ENCODE peak calls at places on chromosomes 11 and 22, in four cellular contexts. Q, N, S and X are unnamed samples.

GRCh38 chr22:21026783-21027692 is 5.3 kb downstream of the SLC7A4 start:
- DNase-seq in Q (no peak), N (no peak), S (no peak), X (peak)

GRCh38 chr11:746289-747175 is 732 bp upstream of the TALDO1 start:
- DNase-seq in Q (peak), N (no peak), S (no peak), X (peak)

GRCh38 chr11:115676206-115676605 is 172.0 kb upstream of the CADM1 start:
- DNase-seq in Q (no peak), N (no peak), S (no peak), X (no peak)

GRCh38 chr11:122089111-122089510 is 26.9 kb downstream of the BLID start:
- DNase-seq in Q (no peak), N (no peak), S (no peak), X (no peak)

GRCh38 chr11:72305077-72305476 is 61.1 kb upstream of the PHOX2A start:
- DNase-seq in Q (no peak), N (no peak), S (no peak), X (no peak)

GRCh38 chr11:75330279-75330678 is 21.2 kb downstream of the ARRB1 start:
- DNase-seq in Q (no peak), N (no peak), S (no peak), X (peak)

GRCh38 chr11:77410076-77410827 is 63.6 kb downstream of the PAK1 start:
- DNase-seq in Q (no peak), N (no peak), S (no peak), X (no peak)

GRCh38 chr11:62104816-62105610 is 18.8 kb upstream of the INCENP start:
- DNase-seq in Q (no peak), N (no peak), S (peak), X (no peak)

GRCh38 chr11:2410616-2411015 is 10.1 kb downstream of the TSSC4 start:
- DNase-seq in Q (no peak), N (no peak), S (no peak), X (no peak)

GRCh38 chr11:115941481-115941993 is 437.3 kb upstream of the CADM1 start:
- DNase-seq in Q (no peak), N (no peak), S (peak), X (no peak)

GRCh38 chr22:42857845-42858481 is 890 bp upstream of the ARFGAP3 start:
- DNase-seq in Q (peak), N (no peak), S (no peak), X (peak)

GRCh38 chr11:10451399-10452116 is 3.5 kb upstream of the AMPD3 start:
- DNase-seq in Q (peak), N (no peak), S (no peak), X (peak)

GRCh38 chr11:45267660-45268340 is 18.3 kb downstream of the SYT13 start:
- DNase-seq in Q (no peak), N (no peak), S (no peak), X (no peak)

GRCh38 chr22:38866024-38866398 is 6.0 kb downstream of the CBX6 start:
- DNase-seq in Q (no peak), N (no peak), S (no peak), X (peak)

GRCh38 chr11:13168281-13168680 is 109.3 kb upstream of the BMAL1 start:
- DNase-seq in Q (no peak), N (no peak), S (no peak), X (no peak)

GRCh38 chr11:44940424-44940823 is 10.3 kb downstream of the TP53I11 start:
- DNase-seq in Q (no peak), N (no peak), S (no peak), X (no peak)

GRCh38 chr11:2088746-2089535 is 50.2 kb downstream of the IGF2 start:
- DNase-seq in Q (no peak), N (no peak), S (no peak), X (peak)

GRCh38 chr11:31865606-31866300 is 54.6 kb upstream of the PAX6 start:
- DNase-seq in Q (no peak), N (no peak), S (no peak), X (no peak)

GRCh38 chr22:31080164-31080847 is 812 bp upstream of the SMTN start:
- DNase-seq in Q (no peak), N (no peak), S (no peak), X (peak)

GRCh38 chr11:19332476-19332875 is 91.7 kb upstream of the E2F8 start:
- DNase-seq in Q (no peak), N (no peak), S (no peak), X (no peak)

GRCh38 chr11:31645747-31646146 is 136.2 kb downstream of the ELP4 start:
- DNase-seq in Q (no peak), N (no peak), S (peak), X (peak)

GRCh38 chr11:60872124-60872951 is 5.0 kb downstream of the ZP1 start:
- DNase-seq in Q (peak), N (no peak), S (no peak), X (peak)

GRCh38 chr11:46643986-46644385 is 26.6 kb downstream of the ATG13 start:
- DNase-seq in Q (no peak), N (no peak), S (peak), X (no peak)

GRCh38 chr11:76203131-76203925 is 3.0 kb downstream of the WNT11 start:
- DNase-seq in Q (no peak), N (no peak), S (no peak), X (peak)

GRCh38 chr11:70834277-70834940 is 418.0 kb downstream of the SHANK2 start:
- DNase-seq in Q (no peak), N (no peak), S (no peak), X (peak)

GRCh38 chr22:40666151-40666848 is 13.0 kb upstream of the MCHR1 start:
- DNase-seq in Q (no peak), N (no peak), S (no peak), X (no peak)

GRCh38 chr11:118277312-118277711 is 13.2 kb upstream of the MPZL2 start:
- DNase-seq in Q (no peak), N (no peak), S (no peak), X (no peak)

GRCh38 chr11:101129203-101129943 is at the start of gene PGR:
- DNase-seq in Q (no peak), N (peak), S (no peak), X (peak)

GRCh38 chr11:75341583-75341982 is 9.9 kb downstream of the ARRB1 start:
- DNase-seq in Q (no peak), N (no peak), S (no peak), X (peak)

GRCh38 chr11:117170210-117170609 is 8.3 kb upstream of the SIDT2 start:
- DNase-seq in Q (no peak), N (no peak), S (no peak), X (no peak)

GRCh38 chr22:26438006-26438405 is 8.9 kb downstream of the ASPHD2 start:
- DNase-seq in Q (no peak), N (no peak), S (no peak), X (no peak)

GRCh38 chr11:108591893-108592292 is 1.7 kb downstream of the EXPH5 start:
- DNase-seq in Q (no peak), N (no peak), S (no peak), X (no peak)

GRCh38 chr22:19641254-19641982 is 72.9 kb upstream of the SEPTIN5 start:
- DNase-seq in Q (no peak), N (peak), S (no peak), X (peak)

GRCh38 chr11:819129-819931 is 616 bp downstream of the PNPLA2 start:
- DNase-seq in Q (peak), N (peak), S (peak), X (peak)

GRCh38 chr11:60985501-60985900 is 14.0 kb downstream of the CD6 start:
- DNase-seq in Q (no peak), N (no peak), S (no peak), X (no peak)

GRCh38 chr11:75249704-75250103 is 9.1 kb downstream of the TPBGL start:
- DNase-seq in Q (peak), N (no peak), S (no peak), X (no peak)

GRCh38 chr22:30245985-30246901 is at the start of gene LIF:
- DNase-seq in Q (peak), N (no peak), S (no peak), X (peak)

GRCh38 chr11:114075891-114076441 is 16.5 kb downstream of the ZBTB16 start:
- DNase-seq in Q (no peak), N (peak), S (no peak), X (peak)